ENCODE peak calls at places on chromosomes 16 and 17, in nine cellular contexts. T is cardiac muscle cell; C is OCI-LY7; Y is esophagus squamous epithelium; S is fibroblast of lung; R is heart right ventricle; B is mammary epithelial cell; O is CD8-positive, alpha-beta memory T cell; A is Caco-2. N is an unnamed sample. For H3K36me3, the result is how much of the 10 kb centered on the place peaks cover.

GRCh38 chr17:56047321-56047720 is 106.0 kb upstream of the ANKFN1 start:
- DNase-seq in A (no peak), S (no peak), R (no peak), B (no peak), O (no peak), C (no peak), T (no peak), Y (no peak), N (no peak)

GRCh38 chr17:74332763-74333220 is 6.8 kb downstream of the KIF19 start:
- DNase-seq in O (no peak), Y (no peak), C (peak), R (no peak), B (no peak), T (no peak), S (no peak), A (no peak), N (no peak)

GRCh38 chr16:25264599-25264998 is 7.0 kb upstream of the ZKSCAN2 start:
- DNase-seq in T (peak), R (no peak), S (peak), A (peak), B (no peak), C (no peak), Y (no peak), O (no peak), N (peak)

GRCh38 chr16:72425571-72426341 is 253.8 kb upstream of the PMFBP1 start:
- DNase-seq in A (no peak), B (no peak), O (no peak), C (no peak), S (no peak), R (no peak), Y (no peak), T (no peak), N (no peak)

GRCh38 chr16:19005561-19006445 is 22.1 kb downstream of the TMC7 start:
- DNase-seq in O (no peak), Y (peak), S (peak), R (peak), B (peak), A (no peak), C (no peak), T (no peak), N (peak)

GRCh38 chr17:33701910-33702309 is 408.8 kb upstream of the ASIC2 start:
- DNase-seq in A (no peak), O (no peak), T (no peak), R (no peak), Y (no peak), S (no peak), B (no peak), C (no peak), N (no peak)

GRCh38 chr16:17431012-17431411 is 39.7 kb downstream of the XYLT1 start:
- DNase-seq in Y (no peak), C (no peak), T (no peak), A (no peak), O (no peak), R (no peak), B (no peak), S (peak), N (peak)

GRCh38 chr17:12592941-12593340 is 72.7 kb upstream of the MYOCD start:
- DNase-seq in Y (no peak), S (peak), B (no peak), T (no peak), A (no peak), C (no peak), R (no peak), O (no peak), N (no peak)

GRCh38 chr16:57261806-57262205 is 16.7 kb downstream of the ARL2BP start:
- DNase-seq in O (no peak), Y (no peak), T (no peak), S (no peak), R (no peak), A (no peak), C (no peak), B (no peak), N (no peak)

GRCh38 chr17:80026359-80027042 is 9.2 kb downstream of the TBC1D16 start:
- DNase-seq in T (no peak), A (no peak), R (no peak), Y (no peak), S (no peak), B (no peak), C (no peak), O (no peak), N (no peak)

GRCh38 chr17:80025796-80026195 is 9.9 kb downstream of the TBC1D16 start:
- DNase-seq in T (no peak), R (no peak), S (peak), B (no peak), O (no peak), Y (no peak), C (no peak), A (no peak), N (no peak)

GRCh38 chr17:80025140-80025539 is 10.5 kb downstream of the TBC1D16 start:
- DNase-seq in A (no peak), R (no peak), T (no peak), B (no peak), O (no peak), Y (no peak), C (no peak), S (no peak), N (no peak)

GRCh38 chr17:80023261-80024205 is 12.1 kb downstream of the TBC1D16 start:
- DNase-seq in B (no peak), S (no peak), T (no peak), A (no peak), O (no peak), C (no peak), Y (no peak), R (peak), N (peak)

GRCh38 chr17:80024206-80024972 is 11.3 kb downstream of the TBC1D16 start:
- DNase-seq in O (no peak), R (no peak), C (no peak), T (no peak), Y (no peak), S (no peak), B (peak), A (no peak), N (no peak)
- H3K36me3 ChIP-seq in O (under half), R (under half), C (under half), T (under half), Y (under half), S (under half), B (under half), A (under half), N (under half)

GRCh38 chr16:50099957-50100648 is 34.3 kb downstream of the HEATR3 start:
- DNase-seq in O (no peak), Y (no peak), B (peak), A (no peak), R (no peak), S (no peak), C (no peak), T (no peak), N (no peak)
- H3K36me3 ChIP-seq in O (under half), Y (half or more), B (under half), A (under half), R (half or more), S (under half), C (half or more), T (under half), N (under half)

GRCh38 chr17:50681260-50682200 is 26.2 kb downstream of the ANKRD40 start:
- DNase-seq in A (peak), C (no peak), S (peak), O (no peak), B (no peak), T (peak), R (no peak), Y (no peak), N (peak)
- H3K36me3 ChIP-seq in A (under half), C (under half), S (under half), O (under half), B (under half), T (under half), R (under half), Y (under half), N (under half)

DNA sequence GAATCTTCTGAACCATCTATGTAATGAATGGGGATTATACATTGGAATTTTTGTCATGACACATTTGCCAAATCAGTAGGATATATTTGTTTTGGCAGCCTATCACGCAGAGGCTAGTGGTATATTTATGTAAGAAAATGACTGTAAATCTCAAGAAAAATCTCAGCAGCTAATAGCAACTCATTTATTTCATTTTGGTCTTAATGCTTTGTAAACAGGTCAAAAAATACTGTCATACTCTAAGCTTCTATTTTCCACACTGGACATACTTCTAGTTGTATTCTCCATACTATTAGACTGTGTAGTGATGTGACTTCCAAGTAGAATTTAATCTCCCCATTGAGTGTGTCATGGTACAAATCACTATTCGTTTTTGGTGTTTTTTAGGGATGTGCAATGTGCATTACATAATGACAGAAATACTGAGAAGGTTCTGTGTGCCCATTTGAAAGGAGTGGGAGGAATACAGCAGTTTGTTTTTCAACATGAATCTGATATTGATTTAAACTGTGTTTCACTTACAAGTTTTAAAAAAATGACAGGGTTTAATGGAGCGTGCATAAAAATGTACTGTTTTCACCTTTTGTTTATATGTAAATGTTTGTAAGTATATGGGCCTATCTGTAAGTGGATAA is 29.1 kb downstream of the CLUH start:
- DNase-seq in B (no peak), C (no peak), R (no peak), O (no peak), Y (no peak), S (peak), T (no peak), A (no peak), N (no peak)
- H3K36me3 ChIP-seq in B (under half), C (half or more), R (half or more), O (under half), Y (half or more), S (under half), T (under half), A (under half), N (half or more)